ENCODE peak calls at places on chromosomes 2 and 18, in six cellular contexts. One of them, this sample, is unnamed.

GRCh38 chr2:240227538-240228428 is 87.3 kb upstream of the OTOS start:
- DNase-seq in CD4-positive, alpha-beta memory T cell: no peak
- DNase-seq in fibroblast of lung: no peak
- DNase-seq in aorta: no peak
- DNase-seq in fibroblast of pulmonary artery: no peak
- DNase-seq in astrocyte of the spinal cord: no peak
- DNase-seq in this sample: no peak

GRCh38 chr2:15911686-15912085 is 28.7 kb upstream of the MYCN start:
- DNase-seq in fibroblast of pulmonary artery: no peak
- DNase-seq in CD4-positive, alpha-beta memory T cell: no peak
- DNase-seq in fibroblast of lung: no peak
- DNase-seq in astrocyte of the spinal cord: no peak
- DNase-seq in aorta: no peak
- DNase-seq in this sample: no peak

GRCh38 chr18:35542356-35542755 is 39.2 kb upstream of the GALNT1 start:
- DNase-seq in CD4-positive, alpha-beta memory T cell: no peak
- DNase-seq in fibroblast of pulmonary artery: no peak
- DNase-seq in aorta: no peak
- DNase-seq in astrocyte of the spinal cord: no peak
- DNase-seq in fibroblast of lung: no peak
- DNase-seq in this sample: no peak

GRCh38 chr2:110904410-110905148 is 172.2 kb downstream of the ACOXL start:
- DNase-seq in astrocyte of the spinal cord: no peak
- DNase-seq in fibroblast of lung: no peak
- DNase-seq in aorta: no peak
- DNase-seq in fibroblast of pulmonary artery: no peak
- DNase-seq in CD4-positive, alpha-beta memory T cell: no peak
- DNase-seq in this sample: no peak

GRCh38 chr2:3282056-3282998 is 95.3 kb downstream of the EIPR1 start:
- DNase-seq in astrocyte of the spinal cord: peak
- DNase-seq in fibroblast of pulmonary artery: peak
- DNase-seq in fibroblast of lung: peak
- DNase-seq in CD4-positive, alpha-beta memory T cell: no peak
- DNase-seq in aorta: no peak
- DNase-seq in this sample: no peak

GRCh38 chr2:8543412-8544167 is 138.3 kb upstream of the ID2 start:
- DNase-seq in astrocyte of the spinal cord: peak
- DNase-seq in fibroblast of pulmonary artery: peak
- DNase-seq in CD4-positive, alpha-beta memory T cell: peak
- DNase-seq in aorta: peak
- DNase-seq in fibroblast of lung: peak
- DNase-seq in this sample: peak

GRCh38 chr18:27824841-27825720 is 351.8 kb downstream of the CDH2 start:
- DNase-seq in astrocyte of the spinal cord: no peak
- DNase-seq in CD4-positive, alpha-beta memory T cell: no peak
- DNase-seq in aorta: no peak
- DNase-seq in fibroblast of pulmonary artery: no peak
- DNase-seq in fibroblast of lung: no peak
- DNase-seq in this sample: no peak

GRCh38 chr2:309148-309969 is 21.5 kb upstream of the ALKAL2 start:
- DNase-seq in fibroblast of lung: no peak
- DNase-seq in aorta: no peak
- DNase-seq in astrocyte of the spinal cord: no peak
- DNase-seq in CD4-positive, alpha-beta memory T cell: no peak
- DNase-seq in fibroblast of pulmonary artery: no peak
- DNase-seq in this sample: no peak

GRCh38 chr2:189702071-189702470 is 27.6 kb downstream of the ANKAR start:
- DNase-seq in astrocyte of the spinal cord: peak
- DNase-seq in fibroblast of pulmonary artery: peak
- DNase-seq in aorta: no peak
- DNase-seq in fibroblast of lung: no peak
- DNase-seq in CD4-positive, alpha-beta memory T cell: no peak
- DNase-seq in this sample: no peak

GRCh38 chr2:134398300-134398699 is 144.4 kb downstream of the MGAT5 start:
- DNase-seq in fibroblast of pulmonary artery: peak
- DNase-seq in CD4-positive, alpha-beta memory T cell: no peak
- DNase-seq in aorta: no peak
- DNase-seq in fibroblast of lung: peak
- DNase-seq in astrocyte of the spinal cord: peak
- DNase-seq in this sample: peak

GRCh38 chr2:29322011-29322410 is 206.8 kb downstream of the CLIP4 start:
- DNase-seq in fibroblast of pulmonary artery: peak
- DNase-seq in aorta: no peak
- DNase-seq in fibroblast of lung: no peak
- DNase-seq in astrocyte of the spinal cord: no peak
- DNase-seq in CD4-positive, alpha-beta memory T cell: no peak
- DNase-seq in this sample: peak

GRCh38 chr2:160267022-160267421 is 67.0 kb upstream of the ITGB6 start:
- DNase-seq in astrocyte of the spinal cord: no peak
- DNase-seq in CD4-positive, alpha-beta memory T cell: no peak
- DNase-seq in aorta: no peak
- DNase-seq in fibroblast of lung: no peak
- DNase-seq in fibroblast of pulmonary artery: no peak
- DNase-seq in this sample: no peak

GRCh38 chr2:17171446-17172049 is 346.7 kb downstream of the RAD51AP2 start:
- DNase-seq in astrocyte of the spinal cord: peak
- DNase-seq in fibroblast of lung: peak
- DNase-seq in CD4-positive, alpha-beta memory T cell: no peak
- DNase-seq in fibroblast of pulmonary artery: peak
- DNase-seq in aorta: peak
- DNase-seq in this sample: peak

GRCh38 chr2:31335921-31336570 is 78.5 kb downstream of the XDH start:
- DNase-seq in aorta: peak
- DNase-seq in CD4-positive, alpha-beta memory T cell: no peak
- DNase-seq in astrocyte of the spinal cord: peak
- DNase-seq in fibroblast of pulmonary artery: peak
- DNase-seq in fibroblast of lung: peak
- DNase-seq in this sample: peak

GRCh38 chr18:61893304-61893970 is 630 bp upstream of the RNF152 start:
- DNase-seq in aorta: peak
- DNase-seq in astrocyte of the spinal cord: peak
- DNase-seq in fibroblast of lung: peak
- DNase-seq in CD4-positive, alpha-beta memory T cell: peak
- DNase-seq in fibroblast of pulmonary artery: peak
- DNase-seq in this sample: peak

GRCh38 chr18:78526923-78527775 is 452.5 kb upstream of the SALL3 start:
- DNase-seq in fibroblast of pulmonary artery: no peak
- DNase-seq in astrocyte of the spinal cord: no peak
- DNase-seq in CD4-positive, alpha-beta memory T cell: no peak
- DNase-seq in aorta: no peak
- DNase-seq in fibroblast of lung: no peak
- DNase-seq in this sample: no peak

GRCh38 chr2:102251042-102251848 is 60.1 kb upstream of the IL1RL1 start:
- DNase-seq in fibroblast of pulmonary artery: peak
- DNase-seq in fibroblast of lung: peak
- DNase-seq in astrocyte of the spinal cord: peak
- DNase-seq in CD4-positive, alpha-beta memory T cell: peak
- DNase-seq in aorta: peak
- DNase-seq in this sample: no peak

GRCh38 chr2:236715511-236715961 is 145.9 kb downstream of the ACKR3 start:
- DNase-seq in fibroblast of pulmonary artery: no peak
- DNase-seq in astrocyte of the spinal cord: no peak
- DNase-seq in fibroblast of lung: peak
- DNase-seq in CD4-positive, alpha-beta memory T cell: no peak
- DNase-seq in aorta: no peak
- DNase-seq in this sample: peak

GRCh38 chr2:106144621-106145331 is 49.3 kb downstream of the UXS1 start:
- DNase-seq in aorta: no peak
- DNase-seq in CD4-positive, alpha-beta memory T cell: peak
- DNase-seq in fibroblast of pulmonary artery: no peak
- DNase-seq in astrocyte of the spinal cord: peak
- DNase-seq in fibroblast of lung: no peak
- DNase-seq in this sample: no peak

GRCh38 chr2:101406867-101407266 is 19.6 kb upstream of the CREG2 start:
- DNase-seq in aorta: peak
- DNase-seq in fibroblast of lung: peak
- DNase-seq in fibroblast of pulmonary artery: peak
- DNase-seq in astrocyte of the spinal cord: peak
- DNase-seq in CD4-positive, alpha-beta memory T cell: no peak
- DNase-seq in this sample: peak

GRCh38 chr2:240472078-240472790 is 36.8 kb downstream of the GPC1 start:
- DNase-seq in aorta: no peak
- DNase-seq in astrocyte of the spinal cord: no peak
- DNase-seq in CD4-positive, alpha-beta memory T cell: no peak
- DNase-seq in fibroblast of pulmonary artery: no peak
- DNase-seq in fibroblast of lung: no peak
- DNase-seq in this sample: no peak

GRCh38 chr2:241759091-241759807 is 17.4 kb upstream of the GAL3ST2 start:
- DNase-seq in CD4-positive, alpha-beta memory T cell: no peak
- DNase-seq in astrocyte of the spinal cord: no peak
- DNase-seq in fibroblast of pulmonary artery: no peak
- DNase-seq in fibroblast of lung: no peak
- DNase-seq in aorta: no peak
- DNase-seq in this sample: no peak
- H3K4me3 ChIP-seq in CD4-positive, alpha-beta memory T cell: no peak
- H3K4me3 ChIP-seq in astrocyte of the spinal cord: no peak
- H3K4me3 ChIP-seq in fibroblast of pulmonary artery: no peak
- H3K4me3 ChIP-seq in fibroblast of lung: no peak
- H3K4me3 ChIP-seq in aorta: no peak
- H3K4me3 ChIP-seq in this sample: no peak

DNA sequence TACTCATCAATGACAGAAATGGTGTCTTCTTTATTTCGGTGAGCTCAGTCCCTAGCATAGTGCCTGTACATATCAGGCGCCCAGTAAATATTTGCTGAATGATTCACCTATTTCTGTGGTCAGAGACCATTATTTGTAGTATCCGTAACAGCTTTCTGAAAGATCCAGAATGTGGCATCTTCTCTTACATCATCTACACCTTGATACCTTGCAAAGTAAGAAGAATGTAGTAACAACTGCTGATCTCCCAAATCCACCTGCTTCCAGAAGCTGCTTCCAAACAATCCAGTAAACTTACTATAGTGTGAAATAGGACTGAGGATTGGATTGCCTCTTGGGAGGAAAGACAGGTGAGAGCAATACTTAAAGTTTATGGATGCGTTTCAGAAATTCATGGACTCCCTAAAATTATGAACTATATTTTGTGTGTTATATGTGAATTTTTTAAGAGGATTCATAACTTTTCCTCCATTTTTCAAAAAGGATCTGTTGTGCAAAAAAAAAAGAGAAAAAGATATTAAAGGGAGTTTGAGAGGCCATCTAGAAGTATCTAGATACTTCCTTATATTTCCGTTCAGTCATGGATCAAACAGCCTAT is 945 bp upstream of the ASXL2 start:
- DNase-seq in CD4-positive, alpha-beta memory T cell: no peak
- DNase-seq in fibroblast of pulmonary artery: peak
- DNase-seq in astrocyte of the spinal cord: peak
- DNase-seq in aorta: no peak
- DNase-seq in fibroblast of lung: peak
- DNase-seq in this sample: peak
- H3K4me3 ChIP-seq in CD4-positive, alpha-beta memory T cell: peak
- H3K4me3 ChIP-seq in fibroblast of pulmonary artery: peak
- H3K4me3 ChIP-seq in astrocyte of the spinal cord: peak
- H3K4me3 ChIP-seq in aorta: peak
- H3K4me3 ChIP-seq in fibroblast of lung: peak
- H3K4me3 ChIP-seq in this sample: peak

DNA sequence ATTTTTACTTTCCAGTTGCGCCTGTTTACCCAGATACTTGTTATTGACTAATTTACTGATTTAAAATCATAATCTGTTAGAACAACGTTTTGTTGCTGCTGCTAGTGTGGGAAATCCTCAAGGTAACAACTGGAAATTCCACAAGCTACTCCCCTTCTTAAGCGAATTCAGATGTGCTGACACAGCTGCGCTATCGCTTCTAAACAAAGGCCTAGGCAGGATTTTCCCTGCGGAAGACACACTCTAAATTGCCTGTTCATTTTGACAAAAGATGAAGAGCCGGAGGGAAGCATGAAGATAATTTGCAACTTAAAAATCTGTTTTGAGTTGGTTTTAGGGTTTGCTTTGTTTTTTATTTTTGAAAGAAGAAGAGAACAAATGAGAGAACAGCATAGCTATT is 283.8 kb downstream of the ALPK2 start:
- DNase-seq in aorta: no peak
- DNase-seq in CD4-positive, alpha-beta memory T cell: no peak
- DNase-seq in fibroblast of pulmonary artery: no peak
- DNase-seq in astrocyte of the spinal cord: no peak
- DNase-seq in fibroblast of lung: no peak
- DNase-seq in this sample: no peak
- H3K4me3 ChIP-seq in aorta: no peak
- H3K4me3 ChIP-seq in CD4-positive, alpha-beta memory T cell: no peak
- H3K4me3 ChIP-seq in fibroblast of pulmonary artery: no peak
- H3K4me3 ChIP-seq in astrocyte of the spinal cord: no peak
- H3K4me3 ChIP-seq in fibroblast of lung: no peak
- H3K4me3 ChIP-seq in this sample: no peak

DNA sequence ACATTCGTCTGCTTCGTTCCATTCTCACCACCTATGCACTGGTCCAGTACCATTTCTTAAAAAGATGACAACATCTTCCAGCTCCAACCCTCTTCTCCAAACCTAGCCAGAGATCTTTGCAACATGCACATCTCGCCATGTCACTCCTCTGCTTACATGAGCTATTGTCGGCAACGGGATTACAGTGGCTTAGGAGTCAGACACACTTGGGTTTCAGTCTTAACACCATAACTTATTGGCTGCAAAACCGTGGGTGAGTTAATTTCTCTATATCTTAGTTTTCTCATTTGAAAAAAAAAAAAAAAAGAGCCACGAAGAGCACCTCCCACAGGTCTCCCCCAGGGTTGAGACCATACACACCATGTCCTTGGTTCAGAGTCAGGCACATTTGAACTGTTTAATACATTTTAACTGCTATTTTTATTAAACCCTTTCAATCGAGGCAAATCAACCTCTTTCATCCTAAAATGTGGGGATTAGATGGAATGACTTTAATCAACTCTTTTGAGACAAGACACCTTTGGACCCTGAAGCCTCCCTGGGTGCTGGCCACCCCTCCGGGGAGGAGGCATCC is 889 bp downstream of the ANKRD29 start:
- DNase-seq in aorta: no peak
- DNase-seq in astrocyte of the spinal cord: no peak
- DNase-seq in CD4-positive, alpha-beta memory T cell: peak
- DNase-seq in fibroblast of lung: no peak
- DNase-seq in fibroblast of pulmonary artery: no peak
- DNase-seq in this sample: no peak
- H3K4me3 ChIP-seq in aorta: no peak
- H3K4me3 ChIP-seq in astrocyte of the spinal cord: peak
- H3K4me3 ChIP-seq in CD4-positive, alpha-beta memory T cell: peak
- H3K4me3 ChIP-seq in fibroblast of lung: peak
- H3K4me3 ChIP-seq in fibroblast of pulmonary artery: peak
- H3K4me3 ChIP-seq in this sample: peak

GRCh38 chr2:167191588-167191987 is 303.3 kb downstream of the XIRP2 start:
- DNase-seq in aorta: no peak
- DNase-seq in astrocyte of the spinal cord: no peak
- DNase-seq in CD4-positive, alpha-beta memory T cell: no peak
- DNase-seq in fibroblast of lung: no peak
- DNase-seq in fibroblast of pulmonary artery: no peak
- DNase-seq in this sample: peak
- H3K4me3 ChIP-seq in aorta: no peak
- H3K4me3 ChIP-seq in astrocyte of the spinal cord: no peak
- H3K4me3 ChIP-seq in CD4-positive, alpha-beta memory T cell: no peak
- H3K4me3 ChIP-seq in fibroblast of lung: no peak
- H3K4me3 ChIP-seq in fibroblast of pulmonary artery: no peak
- H3K4me3 ChIP-seq in this sample: no peak

DNA sequence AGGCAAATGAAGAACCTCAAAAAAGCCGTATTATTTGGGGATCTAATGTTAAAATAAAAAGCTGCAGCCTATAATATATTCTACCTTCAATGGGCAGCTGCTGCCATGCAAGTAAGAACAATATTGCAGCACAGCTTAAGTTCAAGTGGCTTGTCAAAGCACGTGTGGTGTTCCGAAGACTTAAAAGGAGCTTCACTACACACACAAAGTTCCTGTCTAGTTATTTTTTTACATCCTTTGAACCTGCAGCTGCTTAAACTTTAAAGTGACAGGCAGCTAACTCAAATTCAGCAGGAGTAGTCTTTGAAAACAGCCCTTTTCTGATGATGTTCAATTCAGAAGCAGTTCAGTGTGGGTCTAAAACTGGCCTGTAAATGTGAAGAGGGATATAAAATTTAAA is 85.8 kb upstream of the XIRP2 start:
- DNase-seq in fibroblast of lung: no peak
- DNase-seq in aorta: no peak
- DNase-seq in astrocyte of the spinal cord: no peak
- DNase-seq in CD4-positive, alpha-beta memory T cell: peak
- DNase-seq in fibroblast of pulmonary artery: no peak
- DNase-seq in this sample: no peak
- H3K4me3 ChIP-seq in fibroblast of lung: no peak
- H3K4me3 ChIP-seq in aorta: no peak
- H3K4me3 ChIP-seq in astrocyte of the spinal cord: no peak
- H3K4me3 ChIP-seq in CD4-positive, alpha-beta memory T cell: no peak
- H3K4me3 ChIP-seq in fibroblast of pulmonary artery: no peak
- H3K4me3 ChIP-seq in this sample: no peak